ENCODE peak calls at places on chromosomes 13 and 19, in six cellular contexts. One of them, this sample, is unnamed.

GRCh38 chr19:15759962-15760565 is 22.3 kb downstream of the OR10H3 start:
- DNase-seq in GM23338: no peak
- DNase-seq in endothelial cell of umbilical vein: no peak
- DNase-seq in neural progenitor cell: no peak
- DNase-seq in PC-3: peak
- DNase-seq in fibroblast of lung: no peak
- DNase-seq in this sample: no peak

GRCh38 chr19:21848706-21849105 is 12.7 kb upstream of the ZNF43 start:
- DNase-seq in endothelial cell of umbilical vein: no peak
- DNase-seq in fibroblast of lung: peak
- DNase-seq in neural progenitor cell: no peak
- DNase-seq in PC-3: peak
- DNase-seq in GM23338: no peak
- DNase-seq in this sample: peak

GRCh38 chr19:13995878-13996765 is 10.0 kb downstream of the RFX1 start:
- DNase-seq in GM23338: no peak
- DNase-seq in endothelial cell of umbilical vein: no peak
- DNase-seq in PC-3: no peak
- DNase-seq in fibroblast of lung: no peak
- DNase-seq in neural progenitor cell: no peak
- DNase-seq in this sample: no peak

GRCh38 chr13:30725331-30726085 is 9.8 kb upstream of the ALOX5AP start:
- DNase-seq in endothelial cell of umbilical vein: no peak
- DNase-seq in PC-3: no peak
- DNase-seq in fibroblast of lung: peak
- DNase-seq in neural progenitor cell: no peak
- DNase-seq in GM23338: no peak
- DNase-seq in this sample: peak

GRCh38 chr19:46661735-46662592 is 982 bp upstream of the DACT3 start:
- DNase-seq in endothelial cell of umbilical vein: peak
- DNase-seq in GM23338: peak
- DNase-seq in fibroblast of lung: peak
- DNase-seq in neural progenitor cell: peak
- DNase-seq in PC-3: peak
- DNase-seq in this sample: peak

GRCh38 chr13:98315466-98315865 is 138.4 kb upstream of the RNF113B start:
- DNase-seq in PC-3: no peak
- DNase-seq in neural progenitor cell: no peak
- DNase-seq in endothelial cell of umbilical vein: peak
- DNase-seq in fibroblast of lung: no peak
- DNase-seq in GM23338: no peak
- DNase-seq in this sample: peak

GRCh38 chr13:74062933-74063332 is 71.3 kb downstream of the KLF12 start:
- DNase-seq in GM23338: no peak
- DNase-seq in endothelial cell of umbilical vein: no peak
- DNase-seq in fibroblast of lung: peak
- DNase-seq in PC-3: no peak
- DNase-seq in neural progenitor cell: no peak
- DNase-seq in this sample: peak

GRCh38 chr13:102236341-102236740 is 165.5 kb downstream of the FGF14 start:
- DNase-seq in GM23338: no peak
- DNase-seq in PC-3: no peak
- DNase-seq in fibroblast of lung: no peak
- DNase-seq in neural progenitor cell: no peak
- DNase-seq in endothelial cell of umbilical vein: no peak
- DNase-seq in this sample: no peak

GRCh38 chr19:679418-680286 is 3.5 kb downstream of the FSTL3 start:
- DNase-seq in PC-3: peak
- DNase-seq in fibroblast of lung: peak
- DNase-seq in endothelial cell of umbilical vein: peak
- DNase-seq in neural progenitor cell: peak
- DNase-seq in GM23338: peak
- DNase-seq in this sample: peak

GRCh38 chr19:49064029-49064629 is 489 bp downstream of the NTF4 start:
- DNase-seq in fibroblast of lung: no peak
- DNase-seq in PC-3: no peak
- DNase-seq in endothelial cell of umbilical vein: no peak
- DNase-seq in neural progenitor cell: peak
- DNase-seq in GM23338: peak
- DNase-seq in this sample: no peak

GRCh38 chr19:6677924-6678689 is 8.1 kb upstream of the TNFSF14 start:
- DNase-seq in PC-3: no peak
- DNase-seq in fibroblast of lung: no peak
- DNase-seq in GM23338: peak
- DNase-seq in endothelial cell of umbilical vein: no peak
- DNase-seq in neural progenitor cell: peak
- DNase-seq in this sample: no peak

GRCh38 chr19:1487576-1488281 is 2.4 kb downstream of the PCSK4 start:
- DNase-seq in fibroblast of lung: no peak
- DNase-seq in neural progenitor cell: no peak
- DNase-seq in endothelial cell of umbilical vein: no peak
- DNase-seq in GM23338: no peak
- DNase-seq in PC-3: no peak
- DNase-seq in this sample: no peak

GRCh38 chr13:25179810-25180437 is 7.8 kb upstream of the AMER2 start:
- DNase-seq in GM23338: no peak
- DNase-seq in PC-3: no peak
- DNase-seq in neural progenitor cell: no peak
- DNase-seq in fibroblast of lung: no peak
- DNase-seq in endothelial cell of umbilical vein: no peak
- DNase-seq in this sample: no peak

GRCh38 chr13:51822106-51822840 is 18.3 kb upstream of the DHRS12 start:
- DNase-seq in GM23338: no peak
- DNase-seq in endothelial cell of umbilical vein: no peak
- DNase-seq in neural progenitor cell: no peak
- DNase-seq in PC-3: no peak
- DNase-seq in fibroblast of lung: no peak
- DNase-seq in this sample: no peak

GRCh38 chr13:52830946-52831345 is 17.5 kb downstream of the PCDH8 start:
- DNase-seq in PC-3: peak
- DNase-seq in GM23338: no peak
- DNase-seq in fibroblast of lung: no peak
- DNase-seq in neural progenitor cell: no peak
- DNase-seq in endothelial cell of umbilical vein: no peak
- DNase-seq in this sample: peak

GRCh38 chr19:35986664-35987570 is 8.1 kb upstream of the SDHAF1 start:
- DNase-seq in neural progenitor cell: peak
- DNase-seq in GM23338: peak
- DNase-seq in endothelial cell of umbilical vein: no peak
- DNase-seq in PC-3: no peak
- DNase-seq in fibroblast of lung: no peak
- DNase-seq in this sample: no peak
- TF ChIP-seq EZH2 in neural progenitor cell: no peak
- TF ChIP-seq EZH2 in GM23338: no peak
- TF ChIP-seq EZH2 in endothelial cell of umbilical vein: peak
- TF ChIP-seq EZH2 in PC-3: no peak
- TF ChIP-seq EZH2 in fibroblast of lung: peak
- TF ChIP-seq EZH2 in this sample: peak

GRCh38 chr19:17556995-17557394 is 1.5 kb downstream of the COLGALT1 start:
- DNase-seq in fibroblast of lung: no peak
- DNase-seq in GM23338: no peak
- DNase-seq in PC-3: no peak
- DNase-seq in neural progenitor cell: no peak
- DNase-seq in endothelial cell of umbilical vein: no peak
- DNase-seq in this sample: no peak

GRCh38 chr19:17555929-17556813 is 722 bp downstream of the COLGALT1 start:
- DNase-seq in fibroblast of lung: peak
- DNase-seq in endothelial cell of umbilical vein: peak
- DNase-seq in GM23338: peak
- DNase-seq in neural progenitor cell: peak
- DNase-seq in PC-3: peak
- DNase-seq in this sample: peak

GRCh38 chr19:17557461-17557860 is 2.0 kb downstream of the COLGALT1 start:
- DNase-seq in endothelial cell of umbilical vein: no peak
- DNase-seq in neural progenitor cell: no peak
- DNase-seq in fibroblast of lung: no peak
- DNase-seq in PC-3: no peak
- DNase-seq in GM23338: no peak
- DNase-seq in this sample: no peak

GRCh38 chr19:17554968-17555479 is 425 bp upstream of the COLGALT1 start:
- DNase-seq in endothelial cell of umbilical vein: no peak
- DNase-seq in neural progenitor cell: no peak
- DNase-seq in GM23338: no peak
- DNase-seq in PC-3: no peak
- DNase-seq in fibroblast of lung: no peak
- DNase-seq in this sample: no peak

GRCh38 chr19:17555480-17555928 is at the start of gene COLGALT1:
- DNase-seq in GM23338: peak
- DNase-seq in PC-3: peak
- DNase-seq in endothelial cell of umbilical vein: peak
- DNase-seq in neural progenitor cell: peak
- DNase-seq in fibroblast of lung: peak
- DNase-seq in this sample: peak
- TF ChIP-seq CTCF in GM23338: peak
- TF ChIP-seq CTCF in PC-3: no peak
- TF ChIP-seq CTCF in endothelial cell of umbilical vein: no peak
- TF ChIP-seq CTCF in neural progenitor cell: no peak
- TF ChIP-seq CTCF in fibroblast of lung: no peak
- TF ChIP-seq CTCF in this sample: no peak

DNA sequence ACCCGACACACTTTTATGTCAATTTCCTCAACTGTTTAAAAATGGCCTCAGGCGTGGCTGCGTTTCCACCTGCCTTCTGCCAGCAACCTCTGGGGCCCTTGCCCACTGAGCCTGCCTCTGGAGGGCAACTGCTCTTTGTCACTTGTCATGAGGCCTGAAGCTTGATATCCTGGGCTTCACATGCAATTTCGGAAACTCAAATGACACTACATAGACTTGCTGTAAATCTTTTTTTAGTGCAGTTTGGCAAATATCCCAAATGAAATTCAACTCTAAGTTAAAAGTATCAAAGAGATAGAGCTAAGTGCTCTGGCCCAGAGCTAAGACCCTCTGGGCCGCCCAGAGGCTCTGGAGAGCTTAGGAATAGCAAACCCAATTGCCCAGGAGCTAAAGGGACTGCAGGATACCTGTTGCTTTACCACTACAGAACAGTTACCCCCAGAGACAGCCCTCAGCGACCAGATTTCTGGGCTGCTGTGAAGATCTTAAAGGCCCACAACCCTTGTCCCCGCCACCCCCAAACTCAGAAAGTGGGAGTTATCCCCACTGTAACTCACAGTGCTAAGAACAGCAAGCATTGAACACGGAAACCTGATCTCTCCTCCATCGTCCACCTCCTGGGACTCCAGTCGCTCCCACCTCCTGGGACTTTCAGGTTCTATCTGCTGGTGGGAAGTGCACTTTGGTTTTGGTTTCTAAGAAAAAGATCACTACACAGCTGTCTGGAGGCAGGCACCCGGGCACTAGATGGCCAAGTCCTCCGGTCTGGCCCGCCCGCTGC is 19.4 kb downstream of the GJA3 start:
- DNase-seq in GM23338: no peak
- DNase-seq in endothelial cell of umbilical vein: no peak
- DNase-seq in fibroblast of lung: no peak
- DNase-seq in neural progenitor cell: no peak
- DNase-seq in PC-3: no peak
- DNase-seq in this sample: no peak
- TF ChIP-seq EZH2 in GM23338: no peak
- TF ChIP-seq EZH2 in endothelial cell of umbilical vein: no peak
- TF ChIP-seq EZH2 in fibroblast of lung: peak
- TF ChIP-seq EZH2 in neural progenitor cell: no peak
- TF ChIP-seq EZH2 in PC-3: no peak
- TF ChIP-seq EZH2 in this sample: no peak

GRCh38 chr19:33818426-33818825 is 21.8 kb downstream of the KCTD15 start:
- DNase-seq in endothelial cell of umbilical vein: no peak
- DNase-seq in fibroblast of lung: no peak
- DNase-seq in GM23338: no peak
- DNase-seq in neural progenitor cell: no peak
- DNase-seq in PC-3: no peak
- DNase-seq in this sample: no peak
- TF ChIP-seq CTCF in endothelial cell of umbilical vein: no peak
- TF ChIP-seq CTCF in fibroblast of lung: no peak
- TF ChIP-seq CTCF in GM23338: no peak
- TF ChIP-seq CTCF in neural progenitor cell: no peak
- TF ChIP-seq CTCF in PC-3: no peak
- TF ChIP-seq CTCF in this sample: no peak

GRCh38 chr19:53907690-53908089 is 1.4 kb upstream of the CACNG7 start:
- DNase-seq in PC-3: no peak
- DNase-seq in endothelial cell of umbilical vein: no peak
- DNase-seq in fibroblast of lung: no peak
- DNase-seq in GM23338: no peak
- DNase-seq in neural progenitor cell: no peak
- DNase-seq in this sample: no peak

GRCh38 chr19:53906211-53907192 is 2.6 kb upstream of the CACNG7 start:
- DNase-seq in neural progenitor cell: peak
- DNase-seq in endothelial cell of umbilical vein: no peak
- DNase-seq in PC-3: peak
- DNase-seq in fibroblast of lung: no peak
- DNase-seq in GM23338: peak
- DNase-seq in this sample: no peak

GRCh38 chr19:53908106-53908932 is 759 bp upstream of the CACNG7 start:
- DNase-seq in neural progenitor cell: peak
- DNase-seq in PC-3: peak
- DNase-seq in fibroblast of lung: peak
- DNase-seq in endothelial cell of umbilical vein: peak
- DNase-seq in GM23338: peak
- DNase-seq in this sample: peak

GRCh38 chr19:53905787-53906186 is 3.3 kb upstream of the CACNG7 start:
- DNase-seq in neural progenitor cell: no peak
- DNase-seq in fibroblast of lung: no peak
- DNase-seq in PC-3: no peak
- DNase-seq in GM23338: peak
- DNase-seq in endothelial cell of umbilical vein: no peak
- DNase-seq in this sample: no peak

DNA sequence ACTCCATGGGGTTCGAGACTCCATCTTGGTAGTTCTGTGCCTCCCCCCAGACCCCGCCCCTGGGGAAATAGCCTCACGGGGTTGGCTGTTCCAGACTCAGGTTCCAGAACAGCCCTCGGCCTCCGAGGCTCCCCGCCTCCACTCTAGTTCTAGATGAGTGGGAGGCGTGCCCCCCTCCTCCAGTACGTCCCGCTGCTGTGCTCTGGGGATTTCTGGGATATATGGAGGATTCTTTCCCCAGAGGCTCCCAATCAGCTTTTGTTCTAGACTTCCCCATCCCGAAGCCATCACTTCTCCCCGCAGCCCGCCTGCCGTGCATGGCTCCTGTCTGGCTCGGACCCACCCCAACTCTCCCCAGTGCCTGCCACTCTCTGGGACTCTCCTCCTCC is 1.9 kb upstream of the CACNG7 start:
- DNase-seq in neural progenitor cell: no peak
- DNase-seq in GM23338: peak
- DNase-seq in PC-3: no peak
- DNase-seq in endothelial cell of umbilical vein: no peak
- DNase-seq in fibroblast of lung: no peak
- DNase-seq in this sample: no peak
- TF ChIP-seq EZH2 in neural progenitor cell: no peak
- TF ChIP-seq EZH2 in GM23338: no peak
- TF ChIP-seq EZH2 in PC-3: no peak
- TF ChIP-seq EZH2 in endothelial cell of umbilical vein: no peak
- TF ChIP-seq EZH2 in fibroblast of lung: no peak
- TF ChIP-seq EZH2 in this sample: no peak

This sample was measured in astrocyte.